ENCODE peak calls at places on chromosomes 11 and 22, in eight cellular contexts. Y, U, N, Q, W, G, K and H are unnamed samples. For H3K4me1, the result is how much of the 10 kb centered on the place peaks cover.

GRCh38 chr11:16591157-16591556 is 147.3 kb upstream of the C11orf58 start:
- DNase-seq in N (no peak), K (no peak), Q (no peak), Y (no peak), W (no peak), U (no peak), G (no peak), H (no peak)

GRCh38 chr11:47398011-47398410 is 10.4 kb upstream of the SLC39A13 start:
- DNase-seq in K (no peak), U (no peak), Q (no peak), G (no peak), Y (peak), N (no peak), W (no peak), H (no peak)

GRCh38 chr11:1734571-1735081 is 15.8 kb downstream of the IFITM10 start:
- DNase-seq in W (peak), G (no peak), K (no peak), N (no peak), Y (no peak), U (no peak), Q (no peak), H (no peak)

GRCh38 chr11:74702383-74703007 is 28.7 kb downstream of the CHRDL2 start:
- DNase-seq in K (peak), Q (peak), N (peak), W (no peak), U (peak), G (no peak), Y (peak), H (peak)

GRCh38 chr11:86162257-86162656 is 82.3 kb upstream of the EED start:
- DNase-seq in W (no peak), Y (peak), U (peak), Q (no peak), G (no peak), K (peak), N (no peak), H (no peak)

GRCh38 chr11:108565653-108566052 is 27.9 kb downstream of the EXPH5 start:
- DNase-seq in G (no peak), K (no peak), W (no peak), U (no peak), Q (no peak), Y (no peak), N (no peak), H (no peak)

GRCh38 chr11:122727101-122727929 is 71.8 kb downstream of the UBASH3B start:
- DNase-seq in K (peak), Q (peak), W (no peak), Y (no peak), U (no peak), N (no peak), G (no peak), H (no peak)

GRCh38 chr11:86511086-86511551 is 136.4 kb downstream of the CCDC81 start:
- DNase-seq in G (no peak), W (no peak), K (peak), Y (no peak), U (no peak), Q (no peak), N (no peak), H (no peak)

GRCh38 chr11:36364551-36364950 is 68.5 kb downstream of the PRR5L start:
- DNase-seq in U (no peak), K (peak), G (no peak), Q (no peak), N (no peak), W (no peak), Y (no peak), H (no peak)

GRCh38 chr11:26944866-26945664 is 48.8 kb upstream of the FIBIN start:
- DNase-seq in W (no peak), Y (no peak), N (no peak), K (peak), U (no peak), G (no peak), Q (no peak), H (no peak)

GRCh38 chr22:46972901-46973831 is 210.7 kb downstream of the TBC1D22A start:
- DNase-seq in G (no peak), U (no peak), Y (peak), Q (no peak), W (no peak), N (no peak), K (no peak), H (no peak)

GRCh38 chr11:126310229-126310991 is 6.5 kb downstream of the DCPS start:
- DNase-seq in K (peak), W (peak), U (peak), G (no peak), N (peak), Q (peak), Y (peak), H (peak)

GRCh38 chr11:47438721-47439120 is 10.2 kb downstream of the RAPSN start:
- DNase-seq in N (no peak), Q (no peak), Y (no peak), G (no peak), U (no peak), W (no peak), K (no peak), H (no peak)

GRCh38 chr11:119322360-119322739 is 5.4 kb upstream of the MCAM start:
- DNase-seq in G (no peak), N (no peak), K (no peak), Y (no peak), U (no peak), W (no peak), Q (no peak), H (no peak)

GRCh38 chr11:10122337-10123197 is 171.5 kb downstream of the SBF2 start:
- DNase-seq in Q (no peak), W (no peak), G (no peak), N (no peak), U (peak), K (peak), Y (no peak), H (no peak)

GRCh38 chr11:103326070-103326794 is 217.0 kb downstream of the DYNC2H1 start:
- DNase-seq in K (peak), W (peak), Q (peak), Y (no peak), N (no peak), U (peak), G (peak), H (peak)

GRCh38 chr11:77201370-77201769 is 73.3 kb downstream of the MYO7A start:
- DNase-seq in G (no peak), W (peak), Y (no peak), N (no peak), K (no peak), Q (no peak), U (no peak), H (no peak)

GRCh38 chr11:75105462-75105925 is 8.8 kb upstream of the OR2AT4 start:
- DNase-seq in Q (peak), U (no peak), Y (no peak), K (peak), G (no peak), W (no peak), N (no peak), H (no peak)

GRCh38 chr11:83072689-83073242 is 1.1 kb upstream of the RAB30 start:
- DNase-seq in U (no peak), K (peak), W (no peak), Q (no peak), G (no peak), N (no peak), Y (no peak), H (no peak)

GRCh38 chr11:67262731-67263675 is 3.3 kb upstream of the GRK2 start:
- DNase-seq in N (peak), G (no peak), Q (no peak), K (peak), Y (peak), U (peak), W (peak), H (peak)

GRCh38 chr11:126548576-126549272 is 193.2 kb downstream of the ST3GAL4 start:
- DNase-seq in K (no peak), G (no peak), Q (no peak), W (no peak), U (no peak), Y (no peak), N (no peak), H (no peak)

GRCh38 chr22:48332438-48333322 is 1495.0 kb downstream of the BRD1 start:
- DNase-seq in Q (no peak), G (no peak), N (no peak), W (peak), Y (peak), U (no peak), K (no peak), H (no peak)

GRCh38 chr22:23289851-23290724 is 109.8 kb downstream of the BCR start:
- DNase-seq in Q (peak), N (peak), Y (peak), K (peak), G (peak), W (peak), U (peak), H (peak)

GRCh38 chr11:114598461-114598860 is 2.9 kb upstream of the NXPE4 start:
- DNase-seq in U (no peak), Q (no peak), W (no peak), G (no peak), K (no peak), Y (no peak), N (no peak), H (no peak)

GRCh38 chr11:62980133-62980760 is 4.5 kb downstream of the SLC22A6 start:
- DNase-seq in N (no peak), K (peak), G (no peak), U (no peak), Y (no peak), Q (peak), W (no peak), H (no peak)

GRCh38 chr11:118911880-118912741 is 13.6 kb downstream of the BCL9L start:
- DNase-seq in G (peak), U (peak), W (peak), Y (peak), Q (no peak), N (peak), K (peak), H (peak)

GRCh38 chr22:38788016-38788415 is 5.9 kb downstream of the DNAL4 start:
- DNase-seq in G (no peak), N (no peak), Y (no peak), U (no peak), K (peak), Q (no peak), W (no peak), H (no peak)

GRCh38 chr22:39994046-39994565 is 648 bp upstream of the FAM83F start:
- DNase-seq in K (no peak), W (peak), U (no peak), Y (no peak), Q (no peak), N (no peak), G (no peak), H (no peak)

GRCh38 chr11:23288001-23288783 is 427.9 kb upstream of the CCDC179 start:
- DNase-seq in Q (no peak), G (no peak), W (no peak), U (no peak), K (peak), Y (no peak), N (no peak), H (no peak)

GRCh38 chr11:1234771-1235614 is 12.1 kb downstream of the MUC5B start:
- DNase-seq in G (no peak), N (peak), K (no peak), W (peak), Q (no peak), Y (peak), U (no peak), H (no peak)

GRCh38 chr22:32720924-32721323 is 80.6 kb upstream of the TIMP3 start:
- DNase-seq in Q (no peak), N (no peak), W (no peak), Y (no peak), U (peak), K (peak), G (no peak), H (no peak)

GRCh38 chr11:9616042-9616640 is 42.7 kb downstream of the WEE1 start:
- DNase-seq in K (peak), N (no peak), Q (no peak), W (no peak), G (no peak), U (no peak), Y (no peak), H (no peak)

GRCh38 chr11:40170076-40170475 is 1289.4 kb downstream of the LRRC4C start:
- DNase-seq in Y (no peak), K (no peak), U (no peak), N (no peak), W (no peak), G (no peak), Q (no peak), H (no peak)

GRCh38 chr22:35477911-35478582 is 62.6 kb upstream of the RASD2 start:
- DNase-seq in U (peak), K (peak), N (peak), Q (no peak), W (no peak), Y (peak), G (no peak), H (no peak)

GRCh38 chr11:8108430-8108829 is 27.4 kb downstream of the TUB start:
- DNase-seq in G (no peak), N (no peak), K (no peak), Q (no peak), U (no peak), Y (no peak), W (no peak), H (no peak)

GRCh38 chr11:68328374-68329091 is 16.1 kb downstream of the LRP5 start:
- DNase-seq in G (no peak), Q (peak), K (no peak), Y (no peak), N (peak), W (no peak), U (no peak), H (no peak)

GRCh38 chr22:49637255-49637760 is 190.4 kb downstream of the BRD1 start:
- DNase-seq in Y (no peak), G (no peak), N (no peak), K (no peak), Q (no peak), W (no peak), U (no peak), H (no peak)

GRCh38 chr22:49636214-49636613 is 191.5 kb downstream of the BRD1 start:
- DNase-seq in W (no peak), Q (no peak), N (no peak), G (no peak), Y (peak), K (no peak), U (no peak), H (no peak)

GRCh38 chr22:49638788-49639187 is 188.9 kb downstream of the BRD1 start:
- DNase-seq in W (no peak), N (no peak), Q (no peak), U (no peak), G (no peak), Y (no peak), K (no peak), H (no peak)

GRCh38 chr22:49636649-49637048 is 191.0 kb downstream of the BRD1 start:
- DNase-seq in W (no peak), N (no peak), Y (no peak), U (no peak), Q (no peak), K (no peak), G (no peak), H (no peak)

GRCh38 chr22:49638001-49638400 is 189.7 kb downstream of the BRD1 start:
- DNase-seq in Y (no peak), W (no peak), K (no peak), G (no peak), U (no peak), Q (no peak), N (no peak), H (no peak)
- H3K27ac ChIP-seq in Y (no peak), W (no peak), K (no peak), G (no peak), U (no peak), Q (no peak), N (no peak), H (no peak)

DNA sequence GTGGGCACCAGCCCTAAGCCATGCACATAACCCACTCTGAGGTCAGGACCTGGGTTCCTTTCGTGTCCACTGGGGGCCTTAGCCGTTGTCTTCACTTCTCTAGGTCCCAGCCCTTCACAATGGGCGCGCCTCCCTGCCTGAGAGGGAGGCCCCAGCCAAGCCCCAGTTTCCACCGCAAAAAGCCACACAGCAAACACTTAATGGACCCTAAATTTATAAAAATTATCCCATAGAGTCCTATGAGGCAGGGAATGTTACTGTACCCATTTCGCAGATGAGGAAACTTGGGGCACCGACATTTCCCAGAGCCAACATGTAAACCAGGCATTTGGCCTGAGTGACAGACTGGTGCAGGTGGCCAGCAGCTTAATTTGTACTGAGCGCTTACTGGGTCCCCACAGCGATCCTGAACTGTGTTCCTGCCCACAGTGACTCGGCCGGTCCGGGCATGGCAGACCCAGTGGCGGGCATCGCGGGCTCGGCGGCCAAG is 1.3 kb downstream of the GAS2L1 start:
- DNase-seq in K (no peak), Y (no peak), Q (no peak), N (no peak), U (no peak), W (no peak), G (no peak), H (no peak)
- H3K4me1 ChIP-seq in K (under half), Y (under half), Q (under half), N (half or more), U (under half), W (under half), G (under half), H (under half)

GRCh38 chr11:19689281-19689975 is 23.2 kb upstream of the NAV2 start:
- DNase-seq in K (no peak), Y (no peak), W (no peak), G (no peak), U (no peak), N (no peak), Q (no peak), H (no peak)
- H3K27ac ChIP-seq in K (no peak), Y (peak), W (no peak), G (no peak), U (no peak), N (peak), Q (no peak), H (no peak)

DNA sequence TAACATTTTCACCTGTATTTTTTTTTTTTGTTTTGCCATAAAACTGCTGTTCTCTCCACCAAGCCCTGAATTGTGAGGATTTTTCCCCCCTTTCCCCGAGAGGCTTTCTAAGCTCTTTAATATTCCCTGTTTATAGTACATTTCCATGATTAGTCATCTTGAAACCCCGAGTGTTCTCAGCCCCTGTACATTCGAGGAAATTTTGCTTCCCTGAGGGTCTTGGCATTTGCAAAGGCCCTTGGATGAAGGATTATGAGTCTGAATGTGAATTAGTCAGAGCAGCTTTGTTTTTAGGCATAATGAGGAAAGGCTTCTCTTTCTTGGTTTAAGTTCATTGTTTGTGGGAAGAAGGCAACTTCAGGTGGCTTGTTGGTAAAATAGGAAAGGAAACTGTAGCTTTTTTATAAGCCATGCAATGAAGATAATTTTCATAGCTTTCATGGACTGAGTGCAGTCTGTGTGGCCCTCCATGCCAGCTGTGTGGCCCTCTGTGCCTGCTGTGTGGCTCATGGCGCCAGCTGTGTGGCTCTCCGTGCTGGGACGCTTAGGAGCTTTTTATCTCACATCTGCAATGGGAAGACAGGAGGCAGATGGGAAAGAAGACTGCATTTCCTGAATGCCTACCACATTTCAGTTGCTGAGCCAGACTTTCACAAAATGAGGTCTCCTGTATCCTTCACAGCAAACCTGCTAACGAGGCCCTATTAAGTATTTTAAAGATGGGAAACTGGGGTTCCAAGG is 129.0 kb downstream of the TEAD1 start:
- DNase-seq in W (no peak), Q (peak), Y (no peak), G (no peak), N (no peak), K (peak), U (no peak), H (no peak)
- H3K4me1 ChIP-seq in W (under half), Q (under half), Y (half or more), G (under half), N (under half), K (under half), U (under half), H (under half)

DNA sequence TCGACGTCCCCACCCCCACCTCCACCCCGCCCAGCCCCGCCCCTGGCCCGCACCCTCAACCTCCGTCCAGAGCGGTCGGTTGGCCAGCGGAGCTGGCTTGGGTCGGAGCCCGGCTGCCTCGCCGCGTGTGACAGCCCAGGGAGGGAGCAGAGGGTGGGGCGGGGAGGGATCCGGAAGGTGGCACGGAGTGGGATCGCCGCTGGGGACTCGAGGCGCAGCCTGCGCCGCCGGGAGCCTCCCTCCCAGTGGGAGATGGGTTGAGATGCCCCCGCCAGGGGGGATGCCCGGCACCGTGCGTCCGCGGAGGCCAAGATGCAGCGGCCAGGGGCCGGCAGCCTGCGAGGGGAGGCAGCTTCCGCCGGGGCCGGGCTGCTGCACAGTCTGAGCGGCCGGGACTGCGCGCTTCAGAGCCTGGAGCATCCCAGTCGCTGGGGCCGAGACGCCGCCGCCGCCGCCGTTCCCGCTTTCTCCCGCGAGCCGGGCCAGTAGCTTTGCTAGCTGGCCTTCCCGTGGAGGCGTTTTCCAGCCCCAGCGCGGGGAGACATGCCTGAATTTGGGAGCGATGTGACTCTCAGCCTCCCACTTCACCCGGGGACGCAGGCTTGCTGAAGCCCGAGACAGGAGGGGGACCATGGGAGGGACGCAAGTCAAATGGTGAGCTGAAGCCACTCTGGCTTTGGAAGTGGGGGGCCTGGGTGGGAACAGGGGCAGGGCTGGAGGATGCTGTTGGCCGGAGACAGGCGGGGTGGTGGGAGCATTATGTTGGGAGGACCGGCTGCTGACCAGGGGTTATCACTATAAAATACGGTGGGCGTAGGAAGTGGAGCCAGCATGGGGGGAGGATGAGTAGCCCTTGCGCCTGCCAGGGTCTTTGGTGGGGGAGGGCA is 40.2 kb downstream of the DIXDC1 start:
- DNase-seq in G (no peak), Q (peak), U (peak), K (peak), W (peak), N (peak), Y (peak), H (peak)
- H3K27ac ChIP-seq in G (no peak), Q (no peak), U (peak), K (peak), W (peak), N (peak), Y (peak), H (peak)

GRCh38 chr11:113106507-113106906 is 145.3 kb downstream of the NCAM1 start:
- DNase-seq in K (peak), G (no peak), U (no peak), W (no peak), Y (no peak), N (no peak), Q (no peak), H (no peak)
- H3K4me1 ChIP-seq in K (under half), G (under half), U (under half), W (under half), Y (under half), N (under half), Q (under half), H (under half)